ENCODE peak calls at places on chromosomes 16 and 17, in seven cellular contexts. One of them, this sample, is unnamed. For H3K36me3 and H3K4me1, the result is how much of the 10 kb centered on the place peaks cover.

GRCh38 chr16:20753727-20754126 is 10.1 kb upstream of the ACSM3 start:
- DNase-seq in CD8-positive, alpha-beta T cell: no peak
- DNase-seq in cardiac muscle cell: no peak
- DNase-seq in GM23248: no peak
- DNase-seq in CD8-positive, alpha-beta memory T cell: no peak
- DNase-seq in heart left ventricle: no peak
- DNase-seq in body of pancreas: no peak
- DNase-seq in this sample: no peak

GRCh38 chr17:77416096-77416713 is 275.4 kb downstream of the SEC14L1 start:
- DNase-seq in CD8-positive, alpha-beta T cell: no peak
- DNase-seq in cardiac muscle cell: no peak
- DNase-seq in GM23248: no peak
- DNase-seq in CD8-positive, alpha-beta memory T cell: no peak
- DNase-seq in heart left ventricle: no peak
- DNase-seq in body of pancreas: no peak
- DNase-seq in this sample: no peak

GRCh38 chr16:56626685-56627084 is 1.1 kb downstream of the MT1E start:
- DNase-seq in CD8-positive, alpha-beta T cell: no peak
- DNase-seq in cardiac muscle cell: no peak
- DNase-seq in GM23248: peak
- DNase-seq in CD8-positive, alpha-beta memory T cell: no peak
- DNase-seq in heart left ventricle: no peak
- DNase-seq in body of pancreas: no peak
- DNase-seq in this sample: no peak

GRCh38 chr17:69466905-69467630 is 52.6 kb downstream of the MAP2K6 start:
- DNase-seq in CD8-positive, alpha-beta T cell: no peak
- DNase-seq in cardiac muscle cell: no peak
- DNase-seq in GM23248: peak
- DNase-seq in CD8-positive, alpha-beta memory T cell: no peak
- DNase-seq in heart left ventricle: no peak
- DNase-seq in body of pancreas: peak
- DNase-seq in this sample: no peak

GRCh38 chr16:35737076-35737475 is 2277.7 kb downstream of the TP53TG3F start:
- DNase-seq in CD8-positive, alpha-beta T cell: no peak
- DNase-seq in cardiac muscle cell: no peak
- DNase-seq in GM23248: peak
- DNase-seq in CD8-positive, alpha-beta memory T cell: no peak
- DNase-seq in heart left ventricle: no peak
- DNase-seq in body of pancreas: no peak
- DNase-seq in this sample: no peak

GRCh38 chr16:76665571-76666275 is 388.5 kb downstream of the CNTNAP4 start:
- DNase-seq in CD8-positive, alpha-beta T cell: no peak
- DNase-seq in cardiac muscle cell: no peak
- DNase-seq in GM23248: no peak
- DNase-seq in CD8-positive, alpha-beta memory T cell: no peak
- DNase-seq in heart left ventricle: no peak
- DNase-seq in body of pancreas: no peak
- DNase-seq in this sample: no peak

GRCh38 chr16:65070831-65071230 is 51.0 kb downstream of the CDH11 start:
- DNase-seq in CD8-positive, alpha-beta T cell: no peak
- DNase-seq in cardiac muscle cell: peak
- DNase-seq in GM23248: peak
- DNase-seq in CD8-positive, alpha-beta memory T cell: no peak
- DNase-seq in heart left ventricle: no peak
- DNase-seq in body of pancreas: peak
- DNase-seq in this sample: peak

GRCh38 chr16:28844226-28844885 is 1.8 kb downstream of the TUFM start:
- DNase-seq in CD8-positive, alpha-beta T cell: no peak
- DNase-seq in cardiac muscle cell: no peak
- DNase-seq in GM23248: no peak
- DNase-seq in CD8-positive, alpha-beta memory T cell: no peak
- DNase-seq in heart left ventricle: no peak
- DNase-seq in body of pancreas: no peak
- DNase-seq in this sample: no peak

GRCh38 chr17:16273929-16274339 is 56.9 kb downstream of the PIGL start:
- DNase-seq in CD8-positive, alpha-beta T cell: no peak
- DNase-seq in cardiac muscle cell: no peak
- DNase-seq in GM23248: no peak
- DNase-seq in CD8-positive, alpha-beta memory T cell: no peak
- DNase-seq in heart left ventricle: no peak
- DNase-seq in body of pancreas: no peak
- DNase-seq in this sample: no peak

GRCh38 chr16:75234856-75235696 is 16.3 kb downstream of the CTRB1 start:
- DNase-seq in CD8-positive, alpha-beta T cell: no peak
- DNase-seq in cardiac muscle cell: no peak
- DNase-seq in GM23248: no peak
- DNase-seq in CD8-positive, alpha-beta memory T cell: no peak
- DNase-seq in heart left ventricle: no peak
- DNase-seq in body of pancreas: no peak
- DNase-seq in this sample: peak
- H3K36me3 ChIP-seq in CD8-positive, alpha-beta T cell: under half
- H3K36me3 ChIP-seq in cardiac muscle cell: under half
- H3K36me3 ChIP-seq in GM23248: under half
- H3K36me3 ChIP-seq in CD8-positive, alpha-beta memory T cell: under half
- H3K36me3 ChIP-seq in heart left ventricle: half or more
- H3K36me3 ChIP-seq in body of pancreas: under half
- H3K36me3 ChIP-seq in this sample: half or more

GRCh38 chr16:81831722-81832126 is 52.6 kb downstream of the PLCG2 start:
- DNase-seq in CD8-positive, alpha-beta T cell: peak
- DNase-seq in cardiac muscle cell: no peak
- DNase-seq in GM23248: peak
- DNase-seq in CD8-positive, alpha-beta memory T cell: peak
- DNase-seq in heart left ventricle: peak
- DNase-seq in body of pancreas: peak
- DNase-seq in this sample: peak

GRCh38 chr16:81834868-81835267 is 55.8 kb downstream of the PLCG2 start:
- DNase-seq in CD8-positive, alpha-beta T cell: no peak
- DNase-seq in cardiac muscle cell: no peak
- DNase-seq in GM23248: no peak
- DNase-seq in CD8-positive, alpha-beta memory T cell: no peak
- DNase-seq in heart left ventricle: no peak
- DNase-seq in body of pancreas: no peak
- DNase-seq in this sample: no peak

GRCh38 chr16:81832801-81833547 is 53.9 kb downstream of the PLCG2 start:
- DNase-seq in CD8-positive, alpha-beta T cell: no peak
- DNase-seq in cardiac muscle cell: peak
- DNase-seq in GM23248: no peak
- DNase-seq in CD8-positive, alpha-beta memory T cell: no peak
- DNase-seq in heart left ventricle: no peak
- DNase-seq in body of pancreas: no peak
- DNase-seq in this sample: no peak

GRCh38 chr16:81833751-81834150 is 54.7 kb downstream of the PLCG2 start:
- DNase-seq in CD8-positive, alpha-beta T cell: no peak
- DNase-seq in cardiac muscle cell: no peak
- DNase-seq in GM23248: no peak
- DNase-seq in CD8-positive, alpha-beta memory T cell: no peak
- DNase-seq in heart left ventricle: no peak
- DNase-seq in body of pancreas: no peak
- DNase-seq in this sample: no peak

DNA sequence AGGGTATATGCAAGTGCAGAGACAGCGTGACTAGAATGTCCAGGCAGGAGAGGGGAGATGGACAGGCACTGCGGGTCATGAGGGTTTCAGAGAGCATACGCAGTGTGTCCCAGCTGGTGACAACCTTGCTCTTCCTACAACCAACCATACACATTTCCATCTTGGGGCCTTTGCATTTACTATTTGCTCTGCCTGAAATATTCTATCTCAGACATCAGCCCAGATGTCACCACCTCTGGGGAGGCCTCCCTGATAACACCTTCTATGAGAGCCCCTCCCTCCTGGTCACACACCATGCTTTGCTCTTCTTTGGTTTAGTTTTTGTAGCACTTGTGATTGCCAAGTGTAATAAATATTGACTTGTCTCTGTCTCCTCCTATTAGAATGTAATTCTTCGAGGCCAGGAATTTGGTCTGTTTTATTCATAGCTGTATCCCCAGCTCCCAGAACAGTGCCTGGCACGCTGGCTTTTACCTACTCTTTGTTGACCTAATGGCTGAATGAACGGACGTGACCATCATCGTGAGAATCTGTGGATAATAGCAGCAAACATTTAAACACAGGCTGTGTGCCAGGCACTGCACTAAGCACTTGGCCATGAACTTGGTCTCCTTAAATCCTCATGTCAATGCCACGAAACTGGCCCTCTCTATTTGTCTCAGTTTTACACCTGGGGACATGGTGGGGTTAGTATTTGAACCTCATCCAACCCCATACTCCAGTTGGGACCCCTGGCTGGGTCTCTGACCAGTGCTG is 51.9 kb downstream of the PLCG2 start:
- DNase-seq in CD8-positive, alpha-beta T cell: no peak
- DNase-seq in cardiac muscle cell: no peak
- DNase-seq in GM23248: no peak
- DNase-seq in CD8-positive, alpha-beta memory T cell: no peak
- DNase-seq in heart left ventricle: no peak
- DNase-seq in body of pancreas: no peak
- DNase-seq in this sample: no peak
- H3K4me1 ChIP-seq in CD8-positive, alpha-beta T cell: under half
- H3K4me1 ChIP-seq in cardiac muscle cell: under half
- H3K4me1 ChIP-seq in GM23248: under half
- H3K4me1 ChIP-seq in CD8-positive, alpha-beta memory T cell: under half
- H3K4me1 ChIP-seq in heart left ventricle: under half
- H3K4me1 ChIP-seq in body of pancreas: under half
- H3K4me1 ChIP-seq in this sample: under half

GRCh38 chr17:9622961-9623360 is 22.4 kb upstream of the USP43 start:
- DNase-seq in CD8-positive, alpha-beta T cell: no peak
- DNase-seq in cardiac muscle cell: no peak
- DNase-seq in GM23248: no peak
- DNase-seq in CD8-positive, alpha-beta memory T cell: no peak
- DNase-seq in heart left ventricle: no peak
- DNase-seq in body of pancreas: no peak
- DNase-seq in this sample: no peak
- H3K27ac ChIP-seq in CD8-positive, alpha-beta T cell: no peak
- H3K27ac ChIP-seq in cardiac muscle cell: no peak
- H3K27ac ChIP-seq in GM23248: no peak
- H3K27ac ChIP-seq in CD8-positive, alpha-beta memory T cell: no peak
- H3K27ac ChIP-seq in heart left ventricle: no peak
- H3K27ac ChIP-seq in body of pancreas: no peak
- H3K27ac ChIP-seq in this sample: no peak

GRCh38 chr17:29107933-29108805 is 65.2 kb downstream of the PIPOX start:
- DNase-seq in CD8-positive, alpha-beta T cell: no peak
- DNase-seq in cardiac muscle cell: no peak
- DNase-seq in GM23248: no peak
- DNase-seq in CD8-positive, alpha-beta memory T cell: no peak
- DNase-seq in heart left ventricle: no peak
- DNase-seq in body of pancreas: peak
- DNase-seq in this sample: peak
- H3K36me3 ChIP-seq in CD8-positive, alpha-beta T cell: under half
- H3K36me3 ChIP-seq in cardiac muscle cell: half or more
- H3K36me3 ChIP-seq in GM23248: under half
- H3K36me3 ChIP-seq in CD8-positive, alpha-beta memory T cell: under half
- H3K36me3 ChIP-seq in heart left ventricle: half or more
- H3K36me3 ChIP-seq in body of pancreas: under half
- H3K36me3 ChIP-seq in this sample: half or more

DNA sequence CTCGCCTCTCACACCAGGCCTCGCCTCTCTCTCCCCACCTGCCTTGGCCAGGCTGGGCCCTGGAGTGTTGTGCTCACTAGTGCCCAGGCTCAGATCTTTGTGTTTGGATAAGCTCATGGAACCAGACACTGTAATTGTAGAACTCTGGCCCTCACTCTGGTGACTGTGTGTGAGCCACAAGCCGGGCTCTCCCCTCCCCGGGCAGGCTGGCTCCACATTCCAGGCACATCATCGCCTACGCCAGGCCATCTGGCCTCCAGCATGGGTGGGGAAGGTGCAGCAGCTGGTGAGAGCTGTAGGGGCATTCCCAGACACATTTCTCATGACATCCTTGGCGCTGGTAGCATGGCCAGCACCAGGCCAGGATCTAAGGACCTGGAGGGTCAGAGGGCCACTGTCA is 202.3 kb downstream of the RAB11FIP4 start:
- DNase-seq in CD8-positive, alpha-beta T cell: no peak
- DNase-seq in cardiac muscle cell: no peak
- DNase-seq in GM23248: peak
- DNase-seq in CD8-positive, alpha-beta memory T cell: no peak
- DNase-seq in heart left ventricle: no peak
- DNase-seq in body of pancreas: no peak
- DNase-seq in this sample: peak
- H3K4me1 ChIP-seq in CD8-positive, alpha-beta T cell: under half
- H3K4me1 ChIP-seq in cardiac muscle cell: under half
- H3K4me1 ChIP-seq in GM23248: half or more
- H3K4me1 ChIP-seq in CD8-positive, alpha-beta memory T cell: under half
- H3K4me1 ChIP-seq in heart left ventricle: under half
- H3K4me1 ChIP-seq in body of pancreas: under half
- H3K4me1 ChIP-seq in this sample: under half

DNA sequence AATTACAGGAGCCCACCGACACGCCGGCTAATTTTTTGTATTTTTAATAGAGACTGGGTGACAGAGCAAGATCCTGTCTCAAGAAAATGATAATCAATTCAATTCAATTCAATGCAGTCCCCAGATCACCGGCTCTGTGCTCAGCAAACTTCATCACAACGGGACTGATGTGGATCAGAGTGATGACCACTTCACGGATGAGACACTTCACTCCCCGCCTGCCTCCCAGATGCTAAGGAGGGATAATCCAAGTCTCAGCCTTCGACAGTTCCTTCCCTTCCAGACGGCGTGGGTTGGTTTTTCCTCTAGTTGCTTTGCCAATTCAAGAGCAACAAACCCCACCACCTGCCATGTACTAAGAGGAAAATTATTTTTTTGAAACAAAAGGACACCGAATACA is 93.8 kb downstream of the ZDHHC7 start:
- DNase-seq in CD8-positive, alpha-beta T cell: no peak
- DNase-seq in cardiac muscle cell: no peak
- DNase-seq in GM23248: no peak
- DNase-seq in CD8-positive, alpha-beta memory T cell: no peak
- DNase-seq in heart left ventricle: no peak
- DNase-seq in body of pancreas: no peak
- DNase-seq in this sample: no peak
- H3K27ac ChIP-seq in CD8-positive, alpha-beta T cell: no peak
- H3K27ac ChIP-seq in cardiac muscle cell: no peak
- H3K27ac ChIP-seq in GM23248: no peak
- H3K27ac ChIP-seq in CD8-positive, alpha-beta memory T cell: no peak
- H3K27ac ChIP-seq in heart left ventricle: peak
- H3K27ac ChIP-seq in body of pancreas: no peak
- H3K27ac ChIP-seq in this sample: no peak

GRCh38 chr16:68073902-68074760 is 11.0 kb upstream of the NFATC3 start:
- DNase-seq in CD8-positive, alpha-beta T cell: no peak
- DNase-seq in cardiac muscle cell: no peak
- DNase-seq in GM23248: no peak
- DNase-seq in CD8-positive, alpha-beta memory T cell: no peak
- DNase-seq in heart left ventricle: no peak
- DNase-seq in body of pancreas: no peak
- DNase-seq in this sample: no peak
- H3K36me3 ChIP-seq in CD8-positive, alpha-beta T cell: under half
- H3K36me3 ChIP-seq in cardiac muscle cell: under half
- H3K36me3 ChIP-seq in GM23248: under half
- H3K36me3 ChIP-seq in CD8-positive, alpha-beta memory T cell: under half
- H3K36me3 ChIP-seq in heart left ventricle: half or more
- H3K36me3 ChIP-seq in body of pancreas: under half
- H3K36me3 ChIP-seq in this sample: under half

DNA sequence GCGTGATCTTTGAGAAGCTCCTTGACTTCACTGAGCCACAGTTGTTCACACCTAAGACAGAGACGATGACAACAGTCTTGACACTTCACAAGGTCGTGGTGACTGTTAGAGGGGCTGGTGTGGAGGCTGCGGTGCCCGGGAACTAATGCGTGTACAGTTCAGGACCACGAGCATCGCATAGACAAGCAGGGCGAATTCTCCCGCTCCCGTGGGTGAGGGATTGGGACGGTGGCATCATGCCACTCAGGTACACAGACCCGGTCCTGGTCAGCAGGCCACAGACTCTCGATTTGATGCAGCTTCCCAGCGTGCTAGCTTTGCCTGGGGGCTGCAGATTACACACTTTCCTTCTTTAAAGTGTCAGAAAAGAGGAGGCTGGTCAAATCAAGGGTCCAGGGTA is 24.7 kb downstream of the CEP295NL start:
- DNase-seq in CD8-positive, alpha-beta T cell: no peak
- DNase-seq in cardiac muscle cell: no peak
- DNase-seq in GM23248: no peak
- DNase-seq in CD8-positive, alpha-beta memory T cell: no peak
- DNase-seq in heart left ventricle: no peak
- DNase-seq in body of pancreas: no peak
- DNase-seq in this sample: no peak
- H3K4me1 ChIP-seq in CD8-positive, alpha-beta T cell: under half
- H3K4me1 ChIP-seq in cardiac muscle cell: under half
- H3K4me1 ChIP-seq in GM23248: under half
- H3K4me1 ChIP-seq in CD8-positive, alpha-beta memory T cell: under half
- H3K4me1 ChIP-seq in heart left ventricle: half or more
- H3K4me1 ChIP-seq in body of pancreas: half or more
- H3K4me1 ChIP-seq in this sample: under half

This sample was measured in psoas muscle.